ENCODE peak calls at places on chromosomes 5 and 9, in four cellular contexts. H is lung, O is mucosa of descending colon, G is ovary. M is an unnamed sample.

GRCh38 chr5:119328753-119329602 is 26.8 kb upstream of the TNFAIP8 start:
- DNase-seq in H (no peak), O (peak; percentile 38), G (no peak), M (no peak)

GRCh38 chr5:150000990-150001659 is 586 bp downstream of the HMGXB3 start:
- DNase-seq in H (peak; percentile 43), O (peak; percentile 49), G (peak; percentile 24), M (peak; percentile 42)

GRCh38 chr5:166947045-166947444 is 1344.4 kb upstream of the WWC1 start:
- DNase-seq in H (no peak), O (peak; percentile 32), G (no peak), M (no peak)

GRCh38 chr5:16515532-16515931 is 49.9 kb upstream of the ZNF622 start:
- DNase-seq in H (no peak), O (no peak), G (no peak), M (no peak)

GRCh38 chr9:123368023-123368422 is 12.0 kb downstream of the CRB2 start:
- DNase-seq in H (no peak), O (no peak), G (no peak), M (no peak)

GRCh38 chr9:123684393-123685149 is 245.4 kb downstream of the DENND1A start:
- DNase-seq in H (no peak), O (no peak), G (no peak), M (no peak)

GRCh38 chr5:135486679-135487395 is 34.7 kb upstream of the TIFAB start:
- DNase-seq in H (no peak), O (no peak), G (no peak), M (no peak)

GRCh38 chr9:134406366-134407122 is 80.3 kb downstream of the RXRA start:
- DNase-seq in H (no peak), O (no peak), G (no peak), M (no peak)

GRCh38 chr9:133112361-133113026 is 8.5 kb downstream of the RALGDS start:
- DNase-seq in H (peak; percentile 79), O (peak; percentile 46), G (no peak), M (no peak)

GRCh38 chr9:86714976-86715375 is 232.3 kb downstream of the GAS1 start:
- DNase-seq in H (no peak), O (no peak), G (no peak), M (no peak)

GRCh38 chr5:140108093-140109049 is 5.5 kb upstream of the PURA start:
- DNase-seq in H (no peak), O (peak; percentile 90), G (peak; percentile 39), M (peak; percentile 41)

GRCh38 chr5:111584651-111585050 is 72.3 kb upstream of the STARD4 start:
- DNase-seq in H (no peak), O (no peak), G (no peak), M (no peak)

GRCh38 chr9:22111176-22111870 is 102.2 kb upstream of the CDKN2B start:
- DNase-seq in H (no peak), O (no peak), G (no peak), M (no peak)

GRCh38 chr5:128815201-128815600 is 150.1 kb upstream of the SLC27A6 start:
- DNase-seq in H (no peak), O (no peak), G (no peak), M (no peak)

GRCh38 chr9:96048954-96049831 is 173.7 kb downstream of the ERCC6L2 start:
- DNase-seq in H (no peak), O (no peak), G (peak; percentile 37), M (peak; percentile 93)

GRCh38 chr5:176364765-176365662 is at the start of gene ARL10:
- DNase-seq in H (no peak), O (peak; percentile 24), G (peak; percentile 39), M (peak; percentile 23)

GRCh38 chr5:137778772-137779564 is 24.8 kb upstream of the HNRNPA0 start:
- DNase-seq in H (no peak), O (no peak), G (no peak), M (no peak)

GRCh38 chr9:4833781-4834560 is 41.2 kb downstream of the RCL1 start:
- DNase-seq in H (no peak), O (no peak), G (no peak), M (no peak)

GRCh38 chr9:106828965-106829364 is 34.0 kb upstream of the ZNF462 start:
- DNase-seq in H (no peak), O (no peak), G (no peak), M (no peak)

GRCh38 chr9:95044731-95045508 is 272.6 kb downstream of the FANCC start:
- DNase-seq in H (no peak), O (peak; percentile 65), G (no peak), M (peak; percentile 87)

GRCh38 chr9:61665330-61665751 is 475.5 kb downstream of the SPATA31A7 start:
- DNase-seq in H (no peak), O (no peak), G (no peak), M (no peak)

GRCh38 chr5:88680253-88681132 is 202.5 kb downstream of the MEF2C start:
- DNase-seq in H (peak; percentile 62), O (peak; percentile 81), G (peak; percentile 56), M (peak; percentile 72)

GRCh38 chr9:101561740-101562139 is 28.1 kb downstream of the RNF20 start:
- DNase-seq in H (no peak), O (no peak), G (no peak), M (no peak)

GRCh38 chr5:34412769-34413168 is 243.4 kb upstream of the RAI14 start:
- DNase-seq in H (no peak), O (no peak), G (no peak), M (no peak)

DNA sequence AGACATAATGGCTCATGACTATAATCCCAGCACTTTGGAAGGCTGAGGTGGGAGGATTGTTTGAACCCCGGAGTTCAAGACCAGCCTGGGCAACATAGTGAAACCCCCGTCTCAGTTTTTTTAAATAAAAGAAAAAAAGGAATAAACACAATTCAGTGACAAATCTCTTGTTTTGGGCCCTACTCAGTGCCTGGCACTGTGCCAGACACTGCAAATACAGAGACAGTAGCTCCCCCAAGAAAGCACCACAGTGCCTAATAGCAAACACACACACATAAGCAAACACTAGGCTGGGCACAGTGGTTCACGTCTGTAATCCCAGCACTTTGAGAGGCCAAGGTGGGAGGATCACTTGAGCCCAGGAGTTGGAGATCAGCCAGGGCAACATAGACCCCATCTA is 49.7 kb upstream of the GRHPR start:
- DNase-seq in H (no peak), O (no peak), G (no peak), M (no peak)
- H3K4me1 ChIP-seq in H (no peaks in the 10 kb centered on the region), O (no peaks in the 10 kb centered on the region), G (no peaks in the 10 kb centered on the region), M (no peaks in the 10 kb centered on the region)

GRCh38 chr5:172444110-172444510 is 10.2 kb downstream of the SH3PXD2B start:
- DNase-seq in H (no peak), O (no peak), G (peak; percentile 32), M (no peak)
- H3K4me1 ChIP-seq in H (peaks cover 20% of the 10 kb centered on the region), O (peaks cover 6% of the 10 kb centered on the region), G (peaks cover 27% of the 10 kb centered on the region), M (peaks cover 12% of the 10 kb centered on the region)

GRCh38 chr9:91898451-91899433 is 51.3 kb downstream of the ROR2 start:
- DNase-seq in H (no peak), O (peak; percentile 28), G (no peak), M (peak; percentile 32)

GRCh38 chr9:91897201-91897600 is 52.8 kb downstream of the ROR2 start:
- DNase-seq in H (no peak), O (no peak), G (no peak), M (no peak)

GRCh38 chr9:91896096-91896495 is 53.9 kb downstream of the ROR2 start:
- DNase-seq in H (no peak), O (no peak), G (no peak), M (no peak)

GRCh38 chr9:91894023-91894422 is 56.0 kb downstream of the ROR2 start:
- DNase-seq in H (no peak), O (no peak), G (no peak), M (no peak)

DNA sequence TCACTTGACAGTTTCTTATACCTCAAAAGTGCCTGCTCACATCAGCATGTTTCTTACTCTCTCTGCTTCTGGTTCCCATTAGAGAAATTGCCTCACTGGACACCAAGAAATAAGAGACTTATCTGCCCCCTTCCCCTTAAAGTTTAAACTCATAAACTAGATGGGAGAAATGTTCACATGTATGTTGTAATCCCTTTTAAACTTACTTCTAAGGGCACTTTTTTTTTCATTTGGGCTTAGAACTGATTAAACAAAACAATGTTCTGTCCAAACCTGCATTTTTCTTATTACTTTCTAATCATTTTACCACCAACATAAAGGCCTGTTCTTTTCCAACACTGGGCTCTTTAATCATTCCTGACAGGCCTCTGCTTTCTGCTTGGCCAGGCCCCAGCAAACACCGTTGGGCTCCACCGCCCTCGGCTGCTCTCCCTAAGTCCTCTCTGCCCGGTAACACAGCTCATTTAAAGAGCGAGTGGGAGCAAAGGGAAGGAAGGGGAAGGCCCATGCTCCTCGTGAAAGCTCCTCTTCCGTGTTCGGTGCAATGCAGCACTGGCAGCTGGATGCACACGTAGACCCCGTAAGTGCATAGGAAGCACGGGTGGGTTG is 53.4 kb downstream of the ROR2 start:
- DNase-seq in H (no peak), O (peak; percentile 30), G (peak; percentile 57), M (peak; percentile 68)
- H3K4me1 ChIP-seq in H (peaks cover 6% of the 10 kb centered on the region), O (peaks cover 19% of the 10 kb centered on the region), G (peaks cover 16% of the 10 kb centered on the region), M (peaks cover 50% of the 10 kb centered on the region)

DNA sequence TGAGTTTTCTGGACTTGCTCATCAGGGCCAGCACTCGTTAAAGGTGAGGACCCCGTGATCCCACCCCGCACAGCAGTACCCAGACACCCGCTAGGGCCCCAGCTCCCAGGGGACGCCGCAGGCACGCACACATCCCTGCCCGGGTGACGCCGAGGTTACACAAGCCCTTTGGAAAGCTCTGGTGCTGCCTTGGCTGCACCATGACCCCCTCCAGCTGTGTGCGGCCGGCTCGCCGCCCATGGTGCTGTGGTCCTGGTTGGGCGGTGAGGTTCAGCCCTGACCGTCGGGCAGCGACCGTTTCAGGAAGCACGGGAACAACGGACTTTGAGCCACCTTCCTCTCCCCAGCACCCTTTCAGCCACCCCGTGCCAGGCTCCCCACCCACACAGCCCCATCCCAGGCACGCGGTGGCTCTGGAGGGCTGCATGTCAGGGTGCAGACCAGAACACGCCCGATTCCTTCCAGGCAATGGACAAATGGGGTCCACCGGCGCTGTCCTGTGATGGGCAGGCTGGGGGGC is 7.5 kb upstream of the SLC12A7 start:
- DNase-seq in H (no peak), O (peak; percentile 74), G (no peak), M (no peak)
- H3K4me1 ChIP-seq in H (no peaks in the 10 kb centered on the region), O (peaks cover 21% of the 10 kb centered on the region), G (peaks cover 12% of the 10 kb centered on the region), M (peaks cover 37% of the 10 kb centered on the region)

GRCh38 chr5:123091258-123091987 is 2.4 kb downstream of the PRDM6 start:
- DNase-seq in H (no peak), O (no peak), G (no peak), M (no peak)

GRCh38 chr5:123090641-123091257 is 1.7 kb downstream of the PRDM6 start:
- DNase-seq in H (no peak), O (no peak), G (no peak), M (no peak)

GRCh38 chr5:123089572-123089970 is 530 bp downstream of the PRDM6 start:
- DNase-seq in H (no peak), O (no peak), G (peak; percentile 59), M (no peak)

GRCh38 chr5:123088031-123088805 is 823 bp upstream of the PRDM6 start:
- DNase-seq in H (no peak), O (peak; percentile 22), G (no peak), M (no peak)

GRCh38 chr5:123089971-123090640 is 1.1 kb downstream of the PRDM6 start:
- DNase-seq in H (no peak), O (peak; percentile 17), G (peak; percentile 21), M (no peak)
- H3K4me1 ChIP-seq in H (peaks cover 23% of the 10 kb centered on the region), O (peaks cover 14% of the 10 kb centered on the region), G (peaks cover 4% of the 10 kb centered on the region), M (peaks cover 13% of the 10 kb centered on the region)

DNA sequence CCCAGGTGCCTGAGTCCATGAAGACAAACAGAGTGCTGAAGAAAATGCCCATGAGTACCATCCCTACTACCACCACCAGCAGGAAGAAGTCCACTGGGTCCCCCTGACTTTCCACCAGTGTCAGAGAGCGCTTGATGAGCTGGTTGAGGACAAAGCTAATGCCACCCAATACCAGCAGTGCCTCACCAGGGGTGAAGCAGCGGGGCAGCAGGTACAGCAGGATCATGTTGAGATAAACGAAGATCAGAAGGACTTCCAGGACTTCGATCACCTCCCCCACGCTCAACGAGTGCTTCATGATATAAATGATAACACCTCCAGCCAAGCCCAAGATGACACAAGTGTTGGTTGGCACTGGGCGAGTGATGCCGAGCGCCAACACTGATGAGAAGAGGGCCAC is 859 bp downstream of the DOLK start:
- DNase-seq in H (no peak), O (no peak), G (no peak), M (no peak)
- H3K4me1 ChIP-seq in H (peaks cover 15% of the 10 kb centered on the region), O (peaks cover 11% of the 10 kb centered on the region), G (peaks cover 9% of the 10 kb centered on the region), M (no peaks in the 10 kb centered on the region)

M was measured in pancreas.